ENCODE peak calls at places on chromosome 5, in eight cellular contexts. One of them, this sample, is unnamed.

GRCh38 chr5:148205044-148205813 is 2.4 kb downstream of the SPINK6 start:
- DNase-seq in NCI-H1930: no peak
- DNase-seq in HFFc6: no peak
- DNase-seq in bronchial epithelial cell: no peak
- DNase-seq in AML-193: peak; percentile 41
- DNase-seq in LoVo: peak; percentile 40
- DNase-seq in AG09319: no peak
- DNase-seq in activated naive CD8-positive, alpha-beta T cell treated with anti-CD3 and anti-CD28 coated beads, Interleukin-2, amount 10 ng/mL, durations not matched to agents 7 days and 5 days: no peak
- DNase-seq in this sample: no peak

GRCh38 chr5:85484982-85485574 is 1100.4 kb upstream of the EDIL3 start:
- DNase-seq in NCI-H1930: no peak
- DNase-seq in HFFc6: no peak
- DNase-seq in bronchial epithelial cell: no peak
- DNase-seq in AML-193: no peak
- DNase-seq in LoVo: no peak
- DNase-seq in AG09319: no peak
- DNase-seq in activated naive CD8-positive, alpha-beta T cell treated with anti-CD3 and anti-CD28 coated beads, Interleukin-2, amount 10 ng/mL, durations not matched to agents 7 days and 5 days: no peak
- DNase-seq in this sample: no peak

GRCh38 chr5:133703935-133704334 is 91.6 kb upstream of the FSTL4 start:
- DNase-seq in NCI-H1930: no peak
- DNase-seq in HFFc6: no peak
- DNase-seq in bronchial epithelial cell: no peak
- DNase-seq in AML-193: no peak
- DNase-seq in LoVo: no peak
- DNase-seq in AG09319: no peak
- DNase-seq in activated naive CD8-positive, alpha-beta T cell treated with anti-CD3 and anti-CD28 coated beads, Interleukin-2, amount 10 ng/mL, durations not matched to agents 7 days and 5 days: no peak
- DNase-seq in this sample: no peak

GRCh38 chr5:119743927-119744326 is 114.6 kb downstream of the FAM170A start:
- DNase-seq in NCI-H1930: no peak
- DNase-seq in HFFc6: no peak
- DNase-seq in bronchial epithelial cell: peak; percentile 63
- DNase-seq in AML-193: peak; percentile 56
- DNase-seq in LoVo: peak; percentile 46
- DNase-seq in AG09319: no peak
- DNase-seq in activated naive CD8-positive, alpha-beta T cell treated with anti-CD3 and anti-CD28 coated beads, Interleukin-2, amount 10 ng/mL, durations not matched to agents 7 days and 5 days: no peak
- DNase-seq in this sample: peak; percentile 16

GRCh38 chr5:123512631-123513461 is 869 bp downstream of the CSNK1G3 start:
- DNase-seq in NCI-H1930: no peak
- DNase-seq in HFFc6: no peak
- DNase-seq in bronchial epithelial cell: peak; percentile 44
- DNase-seq in AML-193: no peak
- DNase-seq in LoVo: peak; percentile 24
- DNase-seq in AG09319: no peak
- DNase-seq in activated naive CD8-positive, alpha-beta T cell treated with anti-CD3 and anti-CD28 coated beads, Interleukin-2, amount 10 ng/mL, durations not matched to agents 7 days and 5 days: peak; percentile 60
- DNase-seq in this sample: no peak

GRCh38 chr5:122478741-122479459 is 166.9 kb downstream of the SNCAIP start:
- DNase-seq in NCI-H1930: no peak
- DNase-seq in HFFc6: no peak
- DNase-seq in bronchial epithelial cell: peak; percentile 99
- DNase-seq in AML-193: no peak
- DNase-seq in LoVo: peak; percentile 72
- DNase-seq in AG09319: peak; percentile 70
- DNase-seq in activated naive CD8-positive, alpha-beta T cell treated with anti-CD3 and anti-CD28 coated beads, Interleukin-2, amount 10 ng/mL, durations not matched to agents 7 days and 5 days: no peak
- DNase-seq in this sample: peak; percentile 77

GRCh38 chr5:101458587-101458986 is 555.5 kb upstream of the ST8SIA4 start:
- DNase-seq in NCI-H1930: no peak
- DNase-seq in HFFc6: no peak
- DNase-seq in bronchial epithelial cell: no peak
- DNase-seq in AML-193: no peak
- DNase-seq in LoVo: no peak
- DNase-seq in AG09319: no peak
- DNase-seq in activated naive CD8-positive, alpha-beta T cell treated with anti-CD3 and anti-CD28 coated beads, Interleukin-2, amount 10 ng/mL, durations not matched to agents 7 days and 5 days: no peak
- DNase-seq in this sample: no peak

GRCh38 chr5:118794281-118794680 is 194.1 kb downstream of the DTWD2 start:
- DNase-seq in NCI-H1930: no peak
- DNase-seq in HFFc6: no peak
- DNase-seq in bronchial epithelial cell: no peak
- DNase-seq in AML-193: no peak
- DNase-seq in LoVo: no peak
- DNase-seq in AG09319: no peak
- DNase-seq in activated naive CD8-positive, alpha-beta T cell treated with anti-CD3 and anti-CD28 coated beads, Interleukin-2, amount 10 ng/mL, durations not matched to agents 7 days and 5 days: no peak
- DNase-seq in this sample: no peak

GRCh38 chr5:151480859-151481258 is 33.5 kb downstream of the SLC36A1 start:
- DNase-seq in NCI-H1930: no peak
- DNase-seq in HFFc6: peak; percentile 70
- DNase-seq in bronchial epithelial cell: peak; percentile 56
- DNase-seq in AML-193: no peak
- DNase-seq in LoVo: no peak
- DNase-seq in AG09319: no peak
- DNase-seq in activated naive CD8-positive, alpha-beta T cell treated with anti-CD3 and anti-CD28 coated beads, Interleukin-2, amount 10 ng/mL, durations not matched to agents 7 days and 5 days: no peak
- DNase-seq in this sample: no peak

This sample was measured in fibroblast of the conjunctiva.